ENCODE peak calls at places on chromosomes 5 and 9, in ten cellular contexts. O, G, S, B, R, F, J, X, E and T are unnamed samples.

GRCh38 chr5:45521067-45521466 is 175.1 kb downstream of the HCN1 start:
- DNase-seq in R (peak; percentile 76), J (no peak), X (peak; percentile 1), O (peak; percentile 6), S (peak; percentile 2), G (peak; percentile 35), E (no peak), F (no peak), B (no peak), T (no peak)

GRCh38 chr9:88196456-88196855 is 58.2 kb upstream of the SPATA31C2 start:
- DNase-seq in R (no peak), O (no peak), X (no peak), J (no peak), F (no peak), G (peak; percentile 62), B (no peak), S (no peak), E (no peak), T (no peak)

GRCh38 chr9:109315889-109316640 is 4.8 kb downstream of the EPB41L4B start:
- DNase-seq in G (peak; percentile 96), J (no peak), R (no peak), B (no peak), O (peak; percentile 53), S (peak; percentile 34), X (peak; percentile 18), F (peak; percentile 83), E (peak; percentile 78), T (peak; percentile 90)

GRCh38 chr5:149071756-149072155 is 8.9 kb upstream of the SH3TC2 start:
- DNase-seq in S (no peak), E (no peak), G (peak; percentile 95), X (no peak), B (no peak), J (no peak), O (no peak), R (no peak), F (no peak), T (no peak)

GRCh38 chr9:91374939-91375338 is 13.2 kb upstream of the AUH start:
- DNase-seq in F (no peak), B (no peak), X (peak; percentile 93), G (peak; percentile 24), S (no peak), J (no peak), O (peak; percentile 84), E (no peak), R (no peak), T (no peak)

GRCh38 chr9:74447451-74448193 is 49.5 kb upstream of the RORB start:
- DNase-seq in O (no peak), J (no peak), R (no peak), E (no peak), B (no peak), S (no peak), F (no peak), X (no peak), G (no peak), T (no peak)

GRCh38 chr9:133779081-133779480 is 40.9 kb upstream of the SARDH start:
- DNase-seq in S (no peak), E (no peak), B (no peak), J (no peak), F (peak; percentile 30), X (no peak), R (no peak), G (no peak), O (no peak), T (no peak)

GRCh38 chr9:136189394-136190236 is 15.3 kb downstream of the LHX3 start:
- DNase-seq in O (no peak), R (peak; percentile 81), F (no peak), X (no peak), B (no peak), S (no peak), G (no peak), E (no peak), J (no peak), T (no peak)

GRCh38 chr9:123099042-123099441 is 65.6 kb downstream of the GPR21 start:
- DNase-seq in F (no peak), J (no peak), G (no peak), X (no peak), B (no peak), O (no peak), R (no peak), E (no peak), S (no peak), T (no peak)

GRCh38 chr5:43416233-43416987 is 4.2 kb upstream of the CCL28 start:
- DNase-seq in J (no peak), B (no peak), O (no peak), X (no peak), R (peak; percentile 26), F (no peak), S (no peak), E (no peak), G (no peak), T (no peak)

GRCh38 chr5:89181546-89181945 is 298.6 kb upstream of the MEF2C start:
- DNase-seq in G (no peak), R (no peak), E (no peak), B (no peak), J (no peak), O (no peak), F (no peak), X (no peak), S (no peak), T (no peak)

GRCh38 chr5:107887181-107887580 is 216.4 kb upstream of the EFNA5 start:
- DNase-seq in G (no peak), O (no peak), F (no peak), B (no peak), J (no peak), S (no peak), R (no peak), E (no peak), X (no peak), T (no peak)

GRCh38 chr9:126618590-126619335 is 5.0 kb downstream of the LMX1B start:
- DNase-seq in F (peak; percentile 26), E (no peak), R (no peak), B (no peak), O (no peak), G (no peak), S (no peak), J (no peak), X (no peak), T (no peak)
- H3K4me1 ChIP-seq in F (no peaks in the 10 kb centered on the region), E (peaks cover 18% of the 10 kb centered on the region), R (peaks cover 3% of the 10 kb centered on the region), B (peaks cover 6% of the 10 kb centered on the region), O (no peaks in the 10 kb centered on the region), G (no peaks in the 10 kb centered on the region), S (peaks cover 13% of the 10 kb centered on the region), J (peaks cover 6% of the 10 kb centered on the region), X (no peaks in the 10 kb centered on the region), T (peaks cover 8% of the 10 kb centered on the region)

DNA sequence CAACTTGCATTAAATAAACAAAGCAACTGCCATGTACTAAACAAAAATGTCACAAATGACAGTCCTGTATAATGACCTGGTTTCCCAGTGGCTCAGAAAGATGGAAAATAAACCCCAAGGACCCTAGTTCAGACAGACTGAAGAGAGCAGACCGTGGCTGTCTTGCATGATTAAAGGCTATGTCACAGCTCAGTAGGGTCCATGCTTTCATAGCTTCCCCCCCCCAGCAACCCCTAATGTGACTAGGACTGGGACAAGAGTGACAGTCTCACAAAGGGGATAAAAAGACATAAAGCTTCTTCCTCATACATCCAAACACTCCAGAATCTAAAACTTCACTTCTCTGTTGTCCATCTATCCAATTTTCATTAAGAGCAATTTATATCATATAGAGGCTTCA is 113.6 kb downstream of the NR6A1 start:
- DNase-seq in R (peak; percentile 11), E (no peak), O (no peak), F (no peak), S (no peak), X (no peak), B (no peak), G (no peak), J (no peak), T (no peak)
- H3K4me3 ChIP-seq in R (peak overlapping the region; percentile 77), E (no peak overlapping the region), O (no peak overlapping the region), F (no peak overlapping the region), S (no peak overlapping the region), X (no peak overlapping the region), B (no peak overlapping the region), G (peak overlapping the region; percentile 72), J (no peak overlapping the region), T (no peak overlapping the region)

DNA sequence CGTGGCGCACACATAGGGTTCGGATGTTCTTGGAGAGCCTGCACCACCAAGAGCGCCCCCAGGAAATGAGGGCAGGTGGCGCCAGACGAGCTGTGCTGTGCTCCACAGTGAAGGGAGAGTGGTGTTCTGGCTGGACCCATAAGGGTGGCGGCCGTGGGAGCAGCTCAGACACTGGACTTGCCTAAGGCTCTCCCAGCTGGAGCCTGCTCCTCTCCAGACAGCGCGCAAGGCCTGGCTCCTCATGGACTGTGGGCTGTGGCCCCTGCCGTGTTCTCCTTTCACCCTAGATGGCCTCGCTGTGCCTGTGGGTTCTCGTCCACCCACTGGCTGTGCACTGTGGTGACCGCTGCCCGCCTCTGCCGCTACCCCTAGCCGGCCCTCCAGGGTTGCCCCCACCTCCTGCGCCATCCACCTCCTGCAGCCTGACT is 92.9 kb downstream of the EHMT1 start:
- DNase-seq in S (no peak), R (no peak), E (no peak), G (no peak), F (no peak), J (no peak), X (no peak), B (no peak), O (no peak), T (no peak)
- H3K27ac ChIP-seq in S (no peak overlapping the region), R (no peak overlapping the region), E (no peak overlapping the region), G (no peak overlapping the region), F (no peak overlapping the region), J (no peak overlapping the region), X (no peak overlapping the region), B (no peak overlapping the region), O (no peak overlapping the region), T (no peak overlapping the region)

GRCh38 chr9:104903609-104904008 is 24.3 kb downstream of the ABCA1 start:
- DNase-seq in J (no peak), O (peak; percentile 62), E (no peak), X (peak; percentile 76), R (no peak), B (no peak), S (peak; percentile 38), F (no peak), G (no peak), T (no peak)

GRCh38 chr9:104907278-104907951 is 20.5 kb downstream of the ABCA1 start:
- DNase-seq in B (no peak), X (peak; percentile 88), E (no peak), G (peak; percentile 64), R (no peak), S (no peak), F (no peak), J (no peak), O (peak; percentile 92), T (no peak)

GRCh38 chr9:104905153-104905901 is 22.6 kb downstream of the ABCA1 start:
- DNase-seq in X (no peak), J (no peak), O (no peak), G (no peak), F (no peak), R (no peak), E (no peak), B (no peak), S (no peak), T (no peak)

GRCh38 chr9:104906441-104907277 is 21.3 kb downstream of the ABCA1 start:
- DNase-seq in R (no peak), J (no peak), X (peak; percentile 81), S (no peak), B (no peak), G (peak; percentile 48), O (peak; percentile 84), E (peak; percentile 81), F (no peak), T (no peak)

DNA sequence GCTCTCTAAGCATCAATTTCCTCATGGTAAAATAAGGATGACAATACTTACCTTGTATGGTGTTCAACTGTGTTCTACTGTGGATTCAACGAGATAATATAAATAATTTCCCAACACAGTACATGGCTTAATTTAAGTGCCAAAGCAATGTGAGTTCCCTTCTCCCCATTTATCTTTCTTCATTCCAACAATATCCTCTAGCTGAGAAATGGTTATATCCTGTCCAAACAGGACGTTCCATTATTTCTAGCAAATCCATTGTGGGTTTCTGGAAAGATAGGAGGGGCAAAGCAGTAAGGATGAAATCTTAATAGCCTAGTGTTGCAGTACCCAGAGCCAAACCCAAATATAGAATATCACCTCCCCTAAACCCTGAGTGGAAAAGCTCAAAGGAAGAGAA is 22.0 kb downstream of the ABCA1 start:
- DNase-seq in E (no peak), R (no peak), S (no peak), X (no peak), J (no peak), G (no peak), O (peak; percentile 84), F (no peak), B (no peak), T (no peak)
- H3K4me1 ChIP-seq in E (peaks cover 74% of the 10 kb centered on the region), R (no peaks in the 10 kb centered on the region), S (peaks cover 100% of the 10 kb centered on the region), X (peaks cover 41% of the 10 kb centered on the region), J (no peaks in the 10 kb centered on the region), G (peaks cover 15% of the 10 kb centered on the region), O (peaks cover 24% of the 10 kb centered on the region), F (peaks cover 5% of the 10 kb centered on the region), B (peaks cover 3% of the 10 kb centered on the region), T (peaks cover 53% of the 10 kb centered on the region)